ENCODE peak calls at places on chromosome 9, in eight cellular contexts. K is naive B cell; Y is adrenal gland; H is WERI-Rb-1; A is HepG2; F is stimulated activated CD4-positive, alpha-beta T cell treated with anti-CD3 and anti-CD28 coated beads, Interleukin-1b, Interleukin-23, amount 100 ng/mL, for 1 hour; J is coronary artery; W is right atrium auricular region. R is an unnamed sample.

GRCh38 chr9:95005276-95006141 is 279.0 kb downstream of the AOPEP start:
- DNase-seq in J (no peak), Y (no peak), K (no peak), W (no peak), F (no peak), H (peak; percentile 16), A (no peak), R (no peak)

GRCh38 chr9:90827181-90827866 is 25.7 kb downstream of the SYK start:
- DNase-seq in Y (peak; percentile 11), F (no peak), A (no peak), K (peak; percentile 81), H (no peak), W (peak; percentile 58), J (no peak), R (no peak)

GRCh38 chr9:124665391-124666058 is 105.6 kb downstream of the NR6A1 start:
- DNase-seq in A (peak; percentile 88), Y (no peak), J (no peak), W (no peak), K (no peak), H (no peak), F (no peak), R (no peak)

GRCh38 chr9:79054500-79054899 is 517.3 kb upstream of the TLE4 start:
- DNase-seq in A (no peak), J (no peak), W (no peak), F (no peak), Y (no peak), K (no peak), H (peak; percentile 14), R (no peak)

GRCh38 chr9:68678430-68678829 is 26.6 kb upstream of the PIP5K1B start:
- DNase-seq in K (peak; percentile 19), H (peak; percentile 15), J (no peak), A (peak; percentile 46), F (no peak), W (no peak), Y (peak; percentile 25), R (peak; percentile 19)

GRCh38 chr9:18253950-18254349 is 220.0 kb upstream of the ADAMTSL1 start:
- DNase-seq in Y (no peak), F (no peak), W (no peak), H (no peak), K (no peak), A (no peak), J (no peak), R (no peak)

GRCh38 chr9:21904371-21904770 is 89.8 kb downstream of the CDKN2A start:
- DNase-seq in F (no peak), H (no peak), W (no peak), J (no peak), K (no peak), Y (no peak), A (no peak), R (no peak)

GRCh38 chr9:35710818-35711500 is 21.0 kb downstream of the TLN1 start:
- DNase-seq in W (no peak), Y (no peak), J (no peak), F (no peak), H (no peak), K (no peak), A (no peak), R (no peak)

GRCh38 chr9:71966601-71967000 is 55.2 kb downstream of the C9orf85 start:
- DNase-seq in Y (no peak), A (no peak), H (no peak), F (no peak), K (no peak), W (no peak), J (no peak), R (no peak)

GRCh38 chr9:116958886-116959285 is 271.8 kb downstream of the TRIM32 start:
- DNase-seq in K (no peak), W (no peak), H (no peak), F (no peak), A (no peak), Y (no peak), J (no peak), R (no peak)

GRCh38 chr9:133306242-133307194 is 29.5 kb downstream of the SURF6 start:
- DNase-seq in F (no peak), H (no peak), J (no peak), A (no peak), K (no peak), W (no peak), Y (no peak), R (no peak)

GRCh38 chr9:135334953-135335460 is 144.6 kb upstream of the PPP1R26 start:
- DNase-seq in A (no peak), J (peak; percentile 57), W (no peak), Y (no peak), F (no peak), H (no peak), K (no peak), R (no peak)

GRCh38 chr9:36632892-36633291 is 60.2 kb downstream of the MELK start:
- DNase-seq in H (no peak), F (no peak), K (peak; percentile 5), A (peak; percentile 15), Y (no peak), W (no peak), J (no peak), R (no peak)

GRCh38 chr9:88387733-88388202 is 476 bp upstream of the SPIN1 start:
- DNase-seq in F (no peak), W (peak; percentile 68), A (peak; percentile 20), K (no peak), J (peak; percentile 82), H (no peak), Y (peak; percentile 75), R (peak; percentile 45)

R was measured in glutamatergic neuron.